ENCODE peak calls at places on chromosomes 16 and 17, in five cellular contexts. One of them, this sample, is unnamed.

GRCh38 chr17:40460585-40460975 is 17.3 kb downstream of the IGFBP4 start:
- DNase-seq in hepatic stellate cell: no peak
- DNase-seq in NCI-H2081: peak; percentile 37
- DNase-seq in ascending aorta: no peak
- DNase-seq in endothelial cell: no peak
- DNase-seq in this sample: no peak

GRCh38 chr16:65285128-65286120 is 163.6 kb upstream of the CDH11 start:
- DNase-seq in hepatic stellate cell: peak; percentile 26
- DNase-seq in NCI-H2081: no peak
- DNase-seq in ascending aorta: no peak
- DNase-seq in endothelial cell: no peak
- DNase-seq in this sample: no peak

GRCh38 chr16:70800798-70801480 is at the start of gene VAC14:
- DNase-seq in hepatic stellate cell: peak; percentile 92
- DNase-seq in NCI-H2081: peak; percentile 90
- DNase-seq in ascending aorta: peak; percentile 96
- DNase-seq in endothelial cell: peak; percentile 91
- DNase-seq in this sample: peak; percentile 58

GRCh38 chr16:85615014-85615851 is 2.1 kb downstream of the GSE1 start:
- DNase-seq in hepatic stellate cell: no peak
- DNase-seq in NCI-H2081: peak; percentile 67
- DNase-seq in ascending aorta: no peak
- DNase-seq in endothelial cell: no peak
- DNase-seq in this sample: no peak

GRCh38 chr17:79836952-79837887 is 2.0 kb downstream of the CBX4 start:
- DNase-seq in hepatic stellate cell: no peak
- DNase-seq in NCI-H2081: peak; percentile 68
- DNase-seq in ascending aorta: no peak
- DNase-seq in endothelial cell: no peak
- DNase-seq in this sample: peak; percentile 28

GRCh38 chr17:32936894-32937500 is 9.0 kb downstream of the TMEM98 start:
- DNase-seq in hepatic stellate cell: peak; percentile 74
- DNase-seq in NCI-H2081: peak; percentile 47
- DNase-seq in ascending aorta: peak; percentile 86
- DNase-seq in endothelial cell: peak; percentile 81
- DNase-seq in this sample: peak; percentile 29

GRCh38 chr16:21101631-21102420 is 48.8 kb downstream of the DNAH3 start:
- DNase-seq in hepatic stellate cell: no peak
- DNase-seq in NCI-H2081: no peak
- DNase-seq in ascending aorta: no peak
- DNase-seq in endothelial cell: peak; percentile 28
- DNase-seq in this sample: no peak

GRCh38 chr16:3171855-3172593 is 16.0 kb upstream of the OR1F1 start:
- DNase-seq in hepatic stellate cell: peak; percentile 40
- DNase-seq in NCI-H2081: no peak
- DNase-seq in ascending aorta: no peak
- DNase-seq in endothelial cell: no peak
- DNase-seq in this sample: no peak

GRCh38 chr16:23679986-23680336 is 1.3 kb downstream of the PLK1 start:
- DNase-seq in hepatic stellate cell: no peak
- DNase-seq in NCI-H2081: no peak
- DNase-seq in ascending aorta: no peak
- DNase-seq in endothelial cell: no peak
- DNase-seq in this sample: no peak

GRCh38 chr17:34257299-34257985 is 2.4 kb downstream of the CCL2 start:
- DNase-seq in hepatic stellate cell: no peak
- DNase-seq in NCI-H2081: no peak
- DNase-seq in ascending aorta: no peak
- DNase-seq in endothelial cell: no peak
- DNase-seq in this sample: no peak

GRCh38 chr17:44502598-44503079 is 567 bp downstream of the GPATCH8 start:
- DNase-seq in hepatic stellate cell: peak; percentile 26
- DNase-seq in NCI-H2081: peak; percentile 40
- DNase-seq in ascending aorta: no peak
- DNase-seq in endothelial cell: no peak
- DNase-seq in this sample: no peak

GRCh38 chr16:19604911-19605310 is 49.4 kb downstream of the VPS35L start:
- DNase-seq in hepatic stellate cell: no peak
- DNase-seq in NCI-H2081: no peak
- DNase-seq in ascending aorta: no peak
- DNase-seq in endothelial cell: no peak
- DNase-seq in this sample: no peak

GRCh38 chr17:56665864-56666263 is 72.4 kb downstream of the NOG start:
- DNase-seq in hepatic stellate cell: no peak
- DNase-seq in NCI-H2081: no peak
- DNase-seq in ascending aorta: no peak
- DNase-seq in endothelial cell: no peak
- DNase-seq in this sample: peak; percentile 21

GRCh38 chr17:17702821-17703607 is 21.8 kb downstream of the RAI1 start:
- DNase-seq in hepatic stellate cell: no peak
- DNase-seq in NCI-H2081: no peak
- DNase-seq in ascending aorta: no peak
- DNase-seq in endothelial cell: peak; percentile 48
- DNase-seq in this sample: no peak

GRCh38 chr16:58152246-58152868 is 23.2 kb upstream of the CFAP20 start:
- DNase-seq in hepatic stellate cell: no peak
- DNase-seq in NCI-H2081: no peak
- DNase-seq in ascending aorta: no peak
- DNase-seq in endothelial cell: no peak
- DNase-seq in this sample: no peak

GRCh38 chr16:14301150-14302030 is 230.3 kb downstream of the MRTFB start:
- DNase-seq in hepatic stellate cell: peak; percentile 56
- DNase-seq in NCI-H2081: no peak
- DNase-seq in ascending aorta: no peak
- DNase-seq in endothelial cell: no peak
- DNase-seq in this sample: no peak

GRCh38 chr17:81115749-81116464 is 49.4 kb upstream of the PVALEF start:
- DNase-seq in hepatic stellate cell: no peak
- DNase-seq in NCI-H2081: no peak
- DNase-seq in ascending aorta: no peak
- DNase-seq in endothelial cell: no peak
- DNase-seq in this sample: no peak

GRCh38 chr16:2465653-2466415 is 5.3 kb upstream of the NTN3 start:
- DNase-seq in hepatic stellate cell: no peak
- DNase-seq in NCI-H2081: no peak
- DNase-seq in ascending aorta: no peak
- DNase-seq in endothelial cell: no peak
- DNase-seq in this sample: no peak

GRCh38 chr16:73339821-73340220 is 291.9 kb upstream of the ZFHX3 start:
- DNase-seq in hepatic stellate cell: no peak
- DNase-seq in NCI-H2081: peak; percentile 84
- DNase-seq in ascending aorta: no peak
- DNase-seq in endothelial cell: no peak
- DNase-seq in this sample: no peak

GRCh38 chr16:84496991-84497390 is 7.5 kb downstream of the MEAK7 start:
- DNase-seq in hepatic stellate cell: no peak
- DNase-seq in NCI-H2081: no peak
- DNase-seq in ascending aorta: peak; percentile 38
- DNase-seq in endothelial cell: no peak
- DNase-seq in this sample: no peak

GRCh38 chr17:29379084-29379811 is 10.9 kb upstream of the TAOK1 start:
- DNase-seq in hepatic stellate cell: no peak
- DNase-seq in NCI-H2081: peak; percentile 28
- DNase-seq in ascending aorta: no peak
- DNase-seq in endothelial cell: no peak
- DNase-seq in this sample: no peak

GRCh38 chr16:27313422-27314160 is at the start of gene IL4R:
- DNase-seq in hepatic stellate cell: peak; percentile 62
- DNase-seq in NCI-H2081: no peak
- DNase-seq in ascending aorta: peak; percentile 89
- DNase-seq in endothelial cell: peak; percentile 46
- DNase-seq in this sample: no peak

GRCh38 chr17:17496189-17497064 is at the start of gene RASD1:
- DNase-seq in hepatic stellate cell: peak; percentile 97
- DNase-seq in NCI-H2081: peak; percentile 61
- DNase-seq in ascending aorta: peak; percentile 94
- DNase-seq in endothelial cell: peak; percentile 89
- DNase-seq in this sample: peak; percentile 72

GRCh38 chr17:61325382-61326073 is 74.1 kb upstream of the TBX2 start:
- DNase-seq in hepatic stellate cell: peak; percentile 47
- DNase-seq in NCI-H2081: peak; percentile 24
- DNase-seq in ascending aorta: no peak
- DNase-seq in endothelial cell: no peak
- DNase-seq in this sample: no peak

GRCh38 chr17:79531191-79531590 is 79.7 kb downstream of the RBFOX3 start:
- DNase-seq in hepatic stellate cell: no peak
- DNase-seq in NCI-H2081: no peak
- DNase-seq in ascending aorta: no peak
- DNase-seq in endothelial cell: no peak
- DNase-seq in this sample: no peak

GRCh38 chr17:4148611-4149308 is 5.8 kb downstream of the CYB5D2 start:
- DNase-seq in hepatic stellate cell: no peak
- DNase-seq in NCI-H2081: no peak
- DNase-seq in ascending aorta: no peak
- DNase-seq in endothelial cell: no peak
- DNase-seq in this sample: no peak

GRCh38 chr17:57091186-57091618 is 6.2 kb downstream of the AKAP1 start:
- DNase-seq in hepatic stellate cell: no peak
- DNase-seq in NCI-H2081: no peak
- DNase-seq in ascending aorta: peak; percentile 83
- DNase-seq in endothelial cell: no peak
- DNase-seq in this sample: no peak

GRCh38 chr16:81703177-81704155 is 75.6 kb upstream of the PLCG2 start:
- DNase-seq in hepatic stellate cell: peak; percentile 66
- DNase-seq in NCI-H2081: no peak
- DNase-seq in ascending aorta: no peak
- DNase-seq in endothelial cell: no peak
- DNase-seq in this sample: peak; percentile 16

GRCh38 chr16:4358831-4359561 is 7.9 kb upstream of the PAM16 start:
- DNase-seq in hepatic stellate cell: no peak
- DNase-seq in NCI-H2081: no peak
- DNase-seq in ascending aorta: peak; percentile 80
- DNase-seq in endothelial cell: peak; percentile 80
- DNase-seq in this sample: peak; percentile 5

GRCh38 chr17:82287849-82288601 is 14.5 kb upstream of the CSNK1D start:
- DNase-seq in hepatic stellate cell: peak; percentile 67
- DNase-seq in NCI-H2081: no peak
- DNase-seq in ascending aorta: no peak
- DNase-seq in endothelial cell: no peak
- DNase-seq in this sample: no peak

GRCh38 chr17:44389723-44390202 is 314 bp upstream of the ITGA2B start:
- DNase-seq in hepatic stellate cell: no peak
- DNase-seq in NCI-H2081: no peak
- DNase-seq in ascending aorta: peak; percentile 41
- DNase-seq in endothelial cell: no peak
- DNase-seq in this sample: no peak

GRCh38 chr17:48445248-48445620 is 15.2 kb upstream of the SKAP1 start:
- DNase-seq in hepatic stellate cell: no peak
- DNase-seq in NCI-H2081: no peak
- DNase-seq in ascending aorta: no peak
- DNase-seq in endothelial cell: no peak
- DNase-seq in this sample: no peak

GRCh38 chr17:81027038-81027437 is 7.9 kb upstream of the BAIAP2 start:
- DNase-seq in hepatic stellate cell: no peak
- DNase-seq in NCI-H2081: no peak
- DNase-seq in ascending aorta: no peak
- DNase-seq in endothelial cell: no peak
- DNase-seq in this sample: no peak

GRCh38 chr16:85416267-85417109 is 196.6 kb upstream of the GSE1 start:
- DNase-seq in hepatic stellate cell: peak; percentile 60
- DNase-seq in NCI-H2081: peak; percentile 89
- DNase-seq in ascending aorta: no peak
- DNase-seq in endothelial cell: peak; percentile 68
- DNase-seq in this sample: peak; percentile 49

GRCh38 chr16:67803894-67804293 is 2.5 kb downstream of the RANBP10 start:
- DNase-seq in hepatic stellate cell: no peak
- DNase-seq in NCI-H2081: no peak
- DNase-seq in ascending aorta: no peak
- DNase-seq in endothelial cell: no peak
- DNase-seq in this sample: no peak

GRCh38 chr17:75261336-75262111 is at the start of the genes GGA3 and MRPS7:
- DNase-seq in hepatic stellate cell: peak; percentile 96
- DNase-seq in NCI-H2081: peak; percentile 94
- DNase-seq in ascending aorta: peak; percentile 98
- DNase-seq in endothelial cell: peak; percentile 96
- DNase-seq in this sample: peak; percentile 69

GRCh38 chr17:76224321-76224852 is 15.9 kb downstream of the RNF157 start:
- DNase-seq in hepatic stellate cell: no peak
- DNase-seq in NCI-H2081: no peak
- DNase-seq in ascending aorta: no peak
- DNase-seq in endothelial cell: no peak
- DNase-seq in this sample: no peak

GRCh38 chr16:85220125-85220839 is 108.0 kb upstream of the CIBAR2 start:
- DNase-seq in hepatic stellate cell: peak; percentile 82
- DNase-seq in NCI-H2081: peak; percentile 93
- DNase-seq in ascending aorta: peak; percentile 84
- DNase-seq in endothelial cell: no peak
- DNase-seq in this sample: peak; percentile 98

GRCh38 chr17:82231562-82232321 is 2.9 kb downstream of the SLC16A3 start:
- DNase-seq in hepatic stellate cell: peak; percentile 58
- DNase-seq in NCI-H2081: no peak
- DNase-seq in ascending aorta: peak; percentile 85
- DNase-seq in endothelial cell: peak; percentile 70
- DNase-seq in this sample: no peak